ENCODE peak calls at places on chromosomes 12 and 14, in nine cellular contexts. E is IMR-90, F is heart left ventricle, O is choroid plexus epithelial cell, H is stomach, D is Peyer's patch, G is transverse colon, K is retinal pigment epithelial cell, S is tibial nerve. P is an unnamed sample.

GRCh38 chr12:14845350-14845750 is 2.0 kb upstream of the ART4 start:
- DNase-seq in E (peak; percentile 65), F (no peak), O (peak; percentile 78), H (peak; percentile 50), D (peak; percentile 33), G (peak; percentile 49), K (no peak), S (peak; percentile 81), P (peak; percentile 71)

GRCh38 chr14:99064262-99064954 is 207.6 kb downstream of the BCL11B start:
- DNase-seq in E (no peak), F (no peak), O (no peak), H (no peak), D (no peak), G (no peak), K (no peak), S (no peak), P (no peak)

GRCh38 chr12:102462386-102462785 is 18.0 kb downstream of the IGF1 start:
- DNase-seq in E (no peak), F (no peak), O (no peak), H (no peak), D (no peak), G (no peak), K (peak; percentile 92), S (no peak), P (no peak)

GRCh38 chr14:24332094-24332983 is 2.5 kb downstream of the ADCY4 start:
- DNase-seq in E (peak; percentile 52), F (no peak), O (peak; percentile 62), H (peak; percentile 82), D (peak; percentile 88), G (peak; percentile 87), K (no peak), S (peak; percentile 80), P (peak; percentile 56)

GRCh38 chr12:7042847-7043246 is 17.7 kb upstream of the C1S start:
- DNase-seq in E (peak; percentile 29), F (no peak), O (peak; percentile 56), H (no peak), D (no peak), G (no peak), K (no peak), S (no peak), P (peak; percentile 57)

GRCh38 chr14:50812180-50812579 is 18.8 kb downstream of the NIN start:
- DNase-seq in E (no peak), F (no peak), O (no peak), H (no peak), D (no peak), G (no peak), K (no peak), S (no peak), P (no peak)

GRCh38 chr12:7628401-7628961 is 37.2 kb downstream of the APOBEC1 start:
- DNase-seq in E (no peak), F (no peak), O (no peak), H (no peak), D (no peak), G (no peak), K (no peak), S (no peak), P (no peak)

GRCh38 chr12:78293039-78293686 is 462.5 kb downstream of the NAV3 start:
- DNase-seq in E (peak; percentile 28), F (no peak), O (peak; percentile 44), H (no peak), D (no peak), G (no peak), K (no peak), S (no peak), P (peak; percentile 11)

GRCh38 chr12:65821336-65821735 is 2.9 kb upstream of the HMGA2 start:
- DNase-seq in E (peak; percentile 36), F (no peak), O (no peak), H (no peak), D (no peak), G (no peak), K (no peak), S (no peak), P (no peak)

GRCh38 chr12:12081836-12082497 is 11.2 kb downstream of the BCL2L14 start:
- DNase-seq in E (peak; percentile 55), F (no peak), O (peak; percentile 72), H (no peak), D (no peak), G (peak; percentile 78), K (no peak), S (no peak), P (peak; percentile 70)
- TF ChIP-seq CTCF in E (peak; percentile 46), F (peak; percentile 24), O (peak; percentile 48), H (no peak), D (peak; percentile 50), G (no peak), K (peak; percentile 17), S (no peak), P (peak; percentile 36)

DNA sequence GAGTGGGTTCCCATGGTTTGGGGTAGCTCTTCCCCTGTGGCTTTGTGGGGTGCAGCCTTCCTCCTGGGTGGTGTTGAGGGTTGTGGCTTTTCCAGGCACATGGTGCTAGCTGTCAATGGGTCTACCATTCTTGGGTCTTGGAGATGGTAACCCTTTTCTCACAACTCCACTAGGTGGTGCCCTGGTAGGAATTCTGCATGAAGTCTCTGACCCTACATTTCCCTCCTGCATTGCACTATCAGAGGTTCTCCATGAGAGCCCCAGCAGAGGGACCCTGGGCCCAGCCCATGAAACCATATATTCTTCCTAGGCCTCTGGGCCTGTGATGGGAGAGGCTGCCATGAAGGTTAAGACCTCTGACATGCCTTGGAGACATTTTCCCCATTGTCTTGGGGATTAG is 1093.3 kb downstream of the SLC16A7 start:
- DNase-seq in E (no peak), F (no peak), O (no peak), H (no peak), D (no peak), G (no peak), K (no peak), S (no peak), P (no peak)
- TF ChIP-seq CTCF in E (no peak), F (no peak), O (no peak), H (no peak), D (no peak), G (no peak), K (no peak), S (no peak), P (no peak)

DNA sequence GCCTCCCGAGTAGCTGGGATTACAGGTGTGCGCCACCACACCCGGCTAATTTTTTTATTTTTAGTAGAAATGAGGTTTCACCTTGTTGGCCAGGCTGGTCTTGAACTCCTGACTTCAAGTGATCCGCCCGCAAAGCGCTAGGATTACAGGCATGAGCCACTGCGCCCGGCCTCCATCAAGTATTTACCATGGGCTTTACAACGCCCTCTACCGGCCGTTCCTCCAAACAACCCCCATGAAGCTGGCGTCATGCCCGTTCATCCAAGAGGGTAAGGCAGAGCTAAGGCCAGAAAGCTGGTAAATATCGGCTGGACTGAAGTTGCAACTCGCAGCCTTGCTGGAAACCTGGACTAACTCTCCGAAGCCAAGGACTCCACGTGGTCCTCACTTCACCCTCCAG is 41.6 kb downstream of the RNF34 start:
- DNase-seq in E (no peak), F (no peak), O (no peak), H (peak; percentile 57), D (no peak), G (no peak), K (no peak), S (no peak), P (no peak)
- TF ChIP-seq CTCF in E (no peak), F (no peak), O (no peak), H (no peak), D (peak; percentile 24), G (no peak), K (no peak), S (no peak), P (peak; percentile 18)

GRCh38 chr12:105384220-105384619 is 53.7 kb downstream of the C12orf75 start:
- DNase-seq in E (no peak), F (no peak), O (no peak), H (no peak), D (no peak), G (no peak), K (no peak), S (no peak), P (no peak)

GRCh38 chr12:105377077-105377476 is 46.6 kb downstream of the C12orf75 start:
- DNase-seq in E (no peak), F (no peak), O (no peak), H (no peak), D (no peak), G (no peak), K (no peak), S (no peak), P (no peak)

GRCh38 chr12:105382771-105383632 is 52.5 kb downstream of the C12orf75 start:
- DNase-seq in E (peak; percentile 73), F (no peak), O (peak; percentile 86), H (no peak), D (no peak), G (no peak), K (no peak), S (peak; percentile 71), P (peak; percentile 74)

DNA sequence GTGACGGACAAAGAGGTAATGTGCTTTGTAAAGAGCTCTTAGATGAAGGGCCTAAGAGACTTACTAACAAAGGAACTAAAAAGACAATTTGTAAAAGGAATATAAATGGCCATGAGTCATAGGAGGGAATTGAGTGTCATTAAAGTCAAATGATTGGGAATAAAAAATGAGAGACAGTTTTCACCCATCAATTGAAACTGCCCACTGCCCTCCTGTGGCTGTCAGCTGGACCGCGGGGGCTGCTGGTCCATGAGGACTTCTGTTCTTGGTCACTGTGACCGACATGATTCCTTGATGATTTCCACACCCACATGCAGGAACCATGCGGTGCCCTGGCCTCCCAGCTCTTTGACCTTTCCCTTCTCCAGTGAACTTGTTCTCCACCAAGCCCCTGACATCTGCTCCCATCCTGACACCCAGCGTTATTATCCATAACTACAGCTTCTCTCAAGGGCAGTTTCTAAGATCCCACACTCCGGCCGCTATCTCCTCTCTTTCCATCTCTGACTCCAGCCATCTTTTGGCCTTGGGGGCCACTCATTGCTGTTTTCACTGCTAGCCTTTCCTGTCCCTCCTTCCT is 48.4 kb downstream of the C12orf75 start:
- DNase-seq in E (no peak), F (no peak), O (peak; percentile 40), H (no peak), D (no peak), G (no peak), K (no peak), S (no peak), P (no peak)
- TF ChIP-seq CTCF in E (peak; percentile 35), F (no peak), O (peak; percentile 61), H (no peak), D (peak; percentile 31), G (no peak), K (peak; percentile 49), S (no peak), P (peak; percentile 21)

DNA sequence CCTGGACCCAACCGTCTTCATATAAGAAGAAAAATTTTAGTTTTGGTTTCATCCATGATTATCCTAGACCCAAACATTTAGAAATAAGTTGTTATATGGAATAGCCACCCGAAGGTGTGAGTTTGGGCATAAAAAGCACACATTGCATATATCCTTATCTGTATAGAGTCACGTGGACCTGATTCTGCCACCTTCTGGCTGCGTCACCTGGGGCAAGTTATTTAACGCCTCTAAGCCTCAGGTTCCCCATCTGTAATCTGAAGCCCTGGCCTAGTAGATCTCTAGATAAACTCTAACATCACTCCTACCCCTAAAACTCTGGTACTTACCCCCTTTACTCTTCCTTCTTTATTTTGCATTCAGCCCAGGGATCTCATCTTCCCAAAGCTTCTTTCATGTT is 14.3 kb upstream of the KRT5 start:
- DNase-seq in E (no peak), F (no peak), O (no peak), H (no peak), D (no peak), G (no peak), K (no peak), S (no peak), P (no peak)
- TF ChIP-seq CTCF in E (no peak), F (no peak), O (no peak), H (no peak), D (peak; percentile 21), G (no peak), K (no peak), S (no peak), P (no peak)

GRCh38 chr12:48956279-48957140 is 777 bp downstream of the ARF3 start:
- DNase-seq in E (peak; percentile 97), F (peak; percentile 87), O (peak; percentile 98), H (peak; percentile 59), D (peak; percentile 49), G (peak; percentile 84), K (peak; percentile 84), S (peak; percentile 81), P (peak; percentile 98)
- TF ChIP-seq CTCF in E (no peak), F (no peak), O (peak; percentile 26), H (no peak), D (no peak), G (peak; percentile 36), K (peak; percentile 16), S (no peak), P (no peak)